ENCODE peak calls at places on chromosomes 11 and 22, in six cellular contexts. Z is stomach, R is transverse colon, M is cardiac muscle cell, I is SJSA1, Q is body of pancreas. J is an unnamed sample.

GRCh38 chr11:4551346-4551979 is 6.5 kb downstream of the OR52M1 start:
- DNase-seq in M (no peak), Z (no peak), R (no peak), Q (no peak), I (no peak), J (no peak)

GRCh38 chr11:123174196-123175183 is 20.6 kb downstream of the CLMP start:
- DNase-seq in R (peak), Q (peak), M (peak), Z (peak), I (peak), J (no peak)

GRCh38 chr11:20154381-20154780 is 5.9 kb downstream of the DBX1 start:
- DNase-seq in Z (no peak), I (no peak), Q (no peak), R (no peak), M (no peak), J (no peak)

GRCh38 chr11:63944987-63945386 is 6.2 kb downstream of the NAA40 start:
- DNase-seq in M (no peak), I (no peak), Z (no peak), R (peak), Q (peak), J (no peak)

GRCh38 chr22:17781319-17782031 is 7.2 kb upstream of the BID start:
- DNase-seq in Q (peak), M (peak), R (no peak), Z (no peak), I (peak), J (no peak)

GRCh38 chr22:24473278-24473677 is 21.9 kb upstream of the UPB1 start:
- DNase-seq in R (no peak), M (no peak), I (no peak), Z (no peak), Q (no peak), J (no peak)

GRCh38 chr11:122709042-122709760 is 53.7 kb downstream of the UBASH3B start:
- DNase-seq in R (no peak), Z (no peak), Q (no peak), I (peak), M (peak), J (no peak)

GRCh38 chr11:131544591-131544990 is 174.2 kb downstream of the NTM start:
- DNase-seq in R (no peak), M (no peak), Z (no peak), I (no peak), Q (no peak), J (no peak)

GRCh38 chr11:12543596-12544415 is 130.4 kb upstream of the TEAD1 start:
- DNase-seq in I (no peak), M (no peak), Z (peak), R (no peak), Q (no peak), J (no peak)

DNA sequence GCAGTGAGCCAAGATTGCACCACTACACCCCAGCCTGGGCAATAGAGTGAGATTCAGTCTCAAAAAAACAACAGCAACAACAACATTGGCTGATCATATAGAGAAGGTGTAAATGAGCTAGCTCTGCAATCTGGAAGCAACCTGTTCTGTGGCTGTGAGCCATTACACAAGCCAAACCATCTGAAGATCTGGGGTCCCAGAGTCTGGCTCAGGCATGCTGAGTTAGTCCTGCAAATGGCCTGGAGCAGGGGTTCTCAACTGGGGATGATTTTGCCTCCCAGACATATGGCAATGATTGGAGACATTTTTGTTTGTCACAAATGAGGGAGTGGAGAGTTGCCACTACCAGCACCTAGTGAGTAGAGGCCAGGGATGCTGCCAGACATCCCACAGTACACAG is 42.3 kb upstream of the RAB1B start:
- DNase-seq in Z (no peak), I (no peak), M (no peak), R (no peak), Q (no peak), J (no peak)
- H3K27ac ChIP-seq in Z (no peak), I (no peak), M (no peak), R (no peak), Q (no peak), J (no peak)

GRCh38 chr11:45848654-45849081 is 1.4 kb downstream of the CRY2 start:
- DNase-seq in R (no peak), Z (peak), I (no peak), M (no peak), Q (peak), J (no peak)
- H3K27ac ChIP-seq in R (peak), Z (peak), I (no peak), M (no peak), Q (peak), J (no peak)

DNA sequence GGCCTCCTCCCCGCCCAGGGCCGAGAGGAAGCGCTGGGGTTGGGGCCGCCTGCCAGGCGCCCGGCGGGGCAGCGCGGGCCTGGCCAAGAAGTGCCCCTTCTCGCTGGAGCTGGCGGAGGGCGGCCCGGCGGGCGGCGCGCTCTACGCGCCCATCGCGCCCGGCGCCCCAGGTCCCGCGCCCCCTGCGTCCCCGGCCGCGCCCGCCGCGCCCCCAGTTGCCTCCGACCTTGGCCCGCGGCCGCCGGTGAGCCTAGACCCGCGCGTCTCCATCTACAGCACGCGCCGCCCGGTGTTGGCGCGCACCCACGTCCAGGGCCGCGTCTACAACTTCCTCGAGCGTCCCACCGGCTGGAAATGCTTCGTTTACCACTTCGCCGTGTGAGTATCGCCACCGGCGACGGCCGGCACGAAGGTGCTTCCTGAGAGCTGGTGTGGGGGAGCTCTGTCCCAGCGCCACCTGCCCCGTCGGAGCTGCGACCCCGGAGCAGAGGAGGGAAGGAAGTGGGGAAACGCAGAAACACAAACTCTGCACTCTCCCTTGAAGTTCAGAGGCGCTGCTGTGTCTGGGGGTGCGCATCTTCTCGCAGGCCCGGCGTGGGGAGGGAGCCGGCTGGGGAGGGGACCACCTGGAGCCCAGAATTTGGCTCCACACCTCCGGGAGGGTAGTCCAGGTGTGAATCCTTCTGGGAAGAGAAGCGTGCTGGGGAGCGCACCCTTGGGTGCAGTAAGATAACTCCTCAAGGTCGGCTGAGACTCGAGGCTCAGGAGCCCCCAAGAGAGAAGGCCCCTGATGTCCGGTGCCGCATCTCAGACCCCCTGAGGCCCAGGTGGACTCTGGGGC is 519 bp downstream of the KCNQ1 start:
- DNase-seq in M (no peak), Q (peak), Z (peak), I (no peak), R (no peak), J (peak)
- H3K27ac ChIP-seq in M (no peak), Q (peak), Z (peak), I (no peak), R (peak), J (no peak)

DNA sequence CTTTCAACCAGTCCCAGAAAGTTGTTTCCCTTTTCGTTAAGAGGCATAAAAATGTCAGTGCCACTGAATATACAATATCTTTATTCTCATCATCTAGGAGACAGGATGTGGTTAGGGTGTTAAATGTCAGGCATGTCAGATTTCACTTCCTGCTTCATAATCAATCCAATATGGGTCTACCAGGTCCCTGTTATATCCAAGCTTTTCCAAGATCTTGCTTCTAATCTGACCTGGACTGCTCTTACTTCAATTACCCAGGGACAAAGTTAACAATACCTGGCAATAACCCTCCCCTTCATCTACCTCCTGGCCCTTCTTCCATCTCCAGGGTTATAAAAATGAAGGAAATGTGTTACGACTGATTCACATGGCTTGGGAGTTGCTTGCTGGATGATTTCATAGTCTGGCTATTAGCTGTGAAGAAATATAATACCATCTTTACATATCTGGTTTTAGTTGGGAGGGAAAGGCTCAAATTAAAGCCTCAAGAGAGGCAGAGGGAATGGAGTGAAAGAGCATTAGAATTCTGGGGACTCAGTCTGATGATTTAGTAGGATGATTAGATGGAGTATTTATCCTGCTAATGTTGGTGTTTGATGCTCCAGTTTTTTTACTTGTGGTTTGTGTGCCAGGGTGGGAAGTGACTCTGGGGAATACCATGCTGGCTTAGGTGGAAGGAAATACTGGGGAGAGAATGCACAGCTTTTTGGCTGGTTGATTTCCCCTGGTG is 534.3 kb downstream of the ETS1 start:
- DNase-seq in R (no peak), I (no peak), M (peak), Q (no peak), Z (no peak), J (no peak)
- H3K27ac ChIP-seq in R (no peak), I (no peak), M (no peak), Q (no peak), Z (no peak), J (no peak)

GRCh38 chr11:34524696-34525095 is 11.1 kb upstream of the ELF5 start:
- DNase-seq in Q (no peak), M (no peak), R (no peak), I (no peak), Z (no peak), J (no peak)
- H3K27ac ChIP-seq in Q (no peak), M (no peak), R (no peak), I (no peak), Z (no peak), J (no peak)

GRCh38 chr11:119421941-119422504 is 949 bp downstream of the THY1 start:
- DNase-seq in I (no peak), R (no peak), Z (no peak), M (peak), Q (no peak), J (peak)
- H3K27ac ChIP-seq in I (no peak), R (peak), Z (no peak), M (no peak), Q (no peak), J (peak)

GRCh38 chr22:27115816-27116256 is 458.4 kb downstream of the MIAT start:
- DNase-seq in I (peak), R (no peak), Z (peak), M (no peak), Q (peak), J (no peak)
- H3K27ac ChIP-seq in I (peak), R (no peak), Z (no peak), M (no peak), Q (peak), J (no peak)

DNA sequence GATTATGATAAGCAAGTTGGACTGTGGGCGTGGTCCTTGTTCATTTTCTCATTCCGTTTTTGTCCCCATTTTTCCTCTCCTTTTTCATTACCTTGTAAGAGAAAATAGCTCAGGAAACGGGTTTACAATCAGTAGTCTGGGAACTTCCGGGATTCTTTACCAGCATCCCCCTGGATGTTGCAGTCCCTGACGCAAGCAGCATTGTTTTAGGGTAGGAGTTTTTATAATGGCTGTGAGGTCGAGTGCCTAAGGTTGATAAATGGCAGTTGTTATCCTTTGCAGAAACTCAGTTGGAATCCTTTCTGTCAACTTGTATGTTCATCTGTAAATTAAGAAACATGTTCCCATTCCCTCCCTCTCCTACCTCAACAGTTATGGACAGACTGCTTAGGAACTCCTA is 68.3 kb downstream of the ARHGEF12 start:
- DNase-seq in I (no peak), R (no peak), Q (no peak), M (peak), Z (no peak), J (no peak)
- H3K27ac ChIP-seq in I (no peak), R (no peak), Q (no peak), M (no peak), Z (no peak), J (no peak)

GRCh38 chr11:86812981-86813380 is 12.6 kb downstream of the PRSS23 start:
- DNase-seq in R (no peak), Q (no peak), M (no peak), I (no peak), Z (no peak), J (no peak)
- H3K27ac ChIP-seq in R (peak), Q (peak), M (no peak), I (no peak), Z (no peak), J (no peak)

GRCh38 chr11:14974021-14974698 is 2.0 kb upstream of the CALCA start:
- DNase-seq in R (no peak), I (no peak), M (no peak), Z (no peak), Q (no peak), J (no peak)
- H3K27ac ChIP-seq in R (no peak), I (no peak), M (no peak), Z (no peak), Q (no peak), J (no peak)